ENCODE peak calls at places on chromosomes 1 and 21, in five cellular contexts. D, R, L, I and K are unnamed samples.

GRCh38 chr1:170095976-170096725 is 21.7 kb upstream of the KIFAP3 start:
- DNase-seq in I (no peak), R (no peak), L (peak; percentile 13), D (no peak), K (no peak)

GRCh38 chr1:69991644-69992043 is 213.7 kb downstream of the LRRC40 start:
- DNase-seq in L (no peak), D (no peak), R (peak; percentile 26), I (no peak), K (no peak)

GRCh38 chr1:33547574-33547973 is 75.1 kb downstream of the ZSCAN20 start:
- DNase-seq in D (no peak), R (no peak), L (no peak), I (no peak), K (no peak)

GRCh38 chr1:5951846-5952410 is 40.3 kb downstream of the NPHP4 start:
- DNase-seq in R (no peak), D (no peak), L (no peak), I (no peak), K (no peak)

GRCh38 chr1:32372149-32372756 is 9.9 kb downstream of the TSSK3 start:
- DNase-seq in L (no peak), D (peak; percentile 79), I (peak; percentile 35), R (no peak), K (no peak)

GRCh38 chr1:154714638-154715037 is 106.7 kb upstream of the ADAR start:
- DNase-seq in R (no peak), L (peak; percentile 14), I (no peak), D (no peak), K (peak; percentile 33)

GRCh38 chr1:11068556-11069232 is 8.9 kb upstream of the SRM start:
- DNase-seq in L (no peak), I (no peak), R (no peak), D (no peak), K (no peak)

GRCh38 chr1:46520063-46520911 is 30.7 kb downstream of the DMBX1 start:
- DNase-seq in L (peak; percentile 7), R (peak; percentile 48), I (no peak), D (no peak), K (no peak)

GRCh38 chr1:89980605-89981004 is 14.3 kb upstream of the ZNF326 start:
- DNase-seq in R (peak; percentile 18), L (peak; percentile 88), I (no peak), D (no peak), K (no peak)

GRCh38 chr1:53470584-53470983 is 11.4 kb downstream of the DMRTB1 start:
- DNase-seq in L (no peak), I (no peak), D (no peak), R (no peak), K (no peak)

GRCh38 chr21:39499156-39499555 is 47.4 kb downstream of the SH3BGR start:
- DNase-seq in R (no peak), L (no peak), D (no peak), I (no peak), K (no peak)